ENCODE peak calls at places on chromosomes 6 and 20, in seven cellular contexts. O, M, P, G, H, Y and S are unnamed samples.

GRCh38 chr6:149014631-149015171 is 267.9 kb downstream of the UST start:
- DNase-seq in P (no peak), O (peak; percentile 74), G (peak; percentile 70), Y (no peak), M (no peak), H (peak; percentile 89), S (no peak)

GRCh38 chr6:48111143-48111506 is at the start of gene PTCHD4:
- DNase-seq in H (peak; percentile 81), O (peak; percentile 48), M (peak; percentile 12), Y (no peak), G (no peak), P (no peak), S (peak; percentile 69)

GRCh38 chr6:141986457-141986856 is 146.3 kb upstream of the GJE1 start:
- DNase-seq in G (no peak), P (no peak), O (no peak), H (no peak), Y (no peak), M (no peak), S (no peak)

GRCh38 chr6:100657678-100658330 is 193.1 kb upstream of the SIM1 start:
- DNase-seq in H (no peak), M (no peak), G (no peak), P (no peak), Y (no peak), O (peak; percentile 3), S (peak; percentile 48)

GRCh38 chr6:158627940-158628211 is 16.7 kb downstream of the DYNLT1 start:
- DNase-seq in O (no peak), P (no peak), M (no peak), Y (no peak), H (no peak), G (no peak), S (no peak)

GRCh38 chr20:36050436-36051317 is 82.3 kb downstream of the CNBD2 start:
- DNase-seq in G (peak; percentile 94), M (peak; percentile 91), H (peak; percentile 92), P (peak; percentile 94), Y (peak; percentile 86), O (peak; percentile 82), S (peak; percentile 93)

GRCh38 chr20:43909720-43910119 is 4.9 kb upstream of the TOX2 start:
- DNase-seq in G (no peak), P (no peak), M (no peak), Y (no peak), O (no peak), H (no peak), S (no peak)

GRCh38 chr6:166056637-166057036 is 111.0 kb downstream of the TBXT start:
- DNase-seq in M (peak; percentile 60), O (peak; percentile 70), Y (no peak), G (no peak), P (peak; percentile 88), H (no peak), S (no peak)

GRCh38 chr6:322940-323729 is 30.8 kb downstream of the DUSP22 start:
- DNase-seq in O (no peak), Y (no peak), H (no peak), M (no peak), G (no peak), P (no peak), S (no peak)

GRCh38 chr6:13722880-13723279 is 11.2 kb upstream of the RANBP9 start:
- DNase-seq in H (no peak), P (no peak), G (no peak), O (no peak), Y (no peak), M (no peak), S (no peak)

GRCh38 chr6:12637960-12638641 is 78.5 kb upstream of the PHACTR1 start:
- DNase-seq in H (peak; percentile 91), Y (no peak), O (peak; percentile 31), M (peak; percentile 14), G (peak; percentile 81), P (no peak), S (peak; percentile 65)

GRCh38 chr20:6095409-6095808 is 27.4 kb downstream of the FERMT1 start:
- DNase-seq in O (no peak), G (no peak), P (no peak), M (no peak), H (no peak), Y (no peak), S (no peak)

GRCh38 chr6:85865665-85866372 is 223.1 kb upstream of the SYNCRIP start:
- DNase-seq in P (no peak), O (peak; percentile 71), G (no peak), Y (no peak), H (no peak), M (no peak), S (peak; percentile 71)

GRCh38 chr6:140758169-140758877 is 1374.4 kb upstream of the GJE1 start:
- DNase-seq in M (no peak), P (no peak), H (no peak), O (no peak), Y (no peak), G (no peak), S (no peak)

GRCh38 chr6:43806758-43807227 is 36.8 kb downstream of the VEGFA start:
- DNase-seq in G (no peak), P (no peak), Y (no peak), H (no peak), M (no peak), O (no peak), S (no peak)

GRCh38 chr20:64160536-64161495 is 3.4 kb upstream of the MYT1 start:
- DNase-seq in H (peak; percentile 90), O (no peak), G (no peak), P (no peak), M (no peak), Y (no peak), S (no peak)

GRCh38 chr6:3408665-3409064 is 48.2 kb downstream of the SLC22A23 start:
- DNase-seq in H (no peak), P (no peak), O (no peak), G (no peak), M (no peak), Y (no peak), S (no peak)

GRCh38 chr20:53291548-53291947 is 302.1 kb downstream of the ZNF217 start:
- DNase-seq in G (peak; percentile 73), Y (no peak), M (no peak), P (no peak), O (no peak), H (peak; percentile 82), S (no peak)

GRCh38 chr6:105794870-105795269 is 291.3 kb upstream of the PRDM1 start:
- DNase-seq in Y (no peak), H (no peak), G (no peak), P (no peak), M (no peak), O (no peak), S (no peak)

GRCh38 chr6:18492957-18493356 is 105.8 kb downstream of the RNF144B start:
- DNase-seq in O (no peak), H (no peak), M (no peak), P (no peak), Y (no peak), G (no peak), S (no peak)

GRCh38 chr20:63642518-63643247 is 10.5 kb downstream of the STMN3 start:
- DNase-seq in G (peak; percentile 67), P (peak; percentile 71), H (peak; percentile 76), Y (no peak), M (no peak), O (no peak), S (no peak)

GRCh38 chr20:63980317-63980805 is 571 bp upstream of the PRPF6 start:
- DNase-seq in P (no peak), O (no peak), H (no peak), Y (peak; percentile 48), G (no peak), M (no peak), S (no peak)

GRCh38 chr6:21026576-21027273 is 492.5 kb downstream of the CDKAL1 start:
- DNase-seq in H (no peak), M (no peak), O (peak; percentile 74), P (no peak), G (no peak), Y (no peak), S (peak; percentile 63)

GRCh38 chr20:46681032-46681854 is 8.0 kb downstream of the TP53RK start:
- DNase-seq in P (peak; percentile 55), H (peak; percentile 93), G (peak; percentile 92), O (peak; percentile 44), Y (peak; percentile 62), M (peak; percentile 40), S (peak; percentile 61)

GRCh38 chr6:303263-303662 is 11.0 kb downstream of the DUSP22 start:
- DNase-seq in O (no peak), Y (no peak), G (no peak), M (no peak), P (no peak), H (no peak), S (no peak)

GRCh38 chr6:47571488-47571887 is 93.9 kb downstream of the CD2AP start:
- DNase-seq in M (no peak), P (no peak), H (no peak), O (no peak), Y (no peak), G (no peak), S (peak; percentile 25)

GRCh38 chr6:9520417-9521151 is 894.3 kb downstream of the TFAP2A start:
- DNase-seq in O (peak; percentile 89), G (no peak), H (no peak), M (no peak), P (no peak), Y (no peak), S (peak; percentile 71)

GRCh38 chr20:62638680-62639406 is 3.5 kb upstream of the SLCO4A1 start:
- DNase-seq in O (no peak), H (no peak), Y (no peak), M (no peak), P (no peak), G (no peak), S (no peak)
- H3K27me3 ChIP-seq in O (peaks cover 85% of the 10 kb centered on the region), H (peaks cover 47% of the 10 kb centered on the region), Y (no peaks in the 10 kb centered on the region), M (peaks cover 33% of the 10 kb centered on the region), P (no peaks in the 10 kb centered on the region), G (peaks cover 26% of the 10 kb centered on the region), S (peaks cover 31% of the 10 kb centered on the region)

GRCh38 chr20:39145921-39146320 is 183.8 kb downstream of the DHX35 start:
- DNase-seq in Y (no peak), H (no peak), G (no peak), P (no peak), O (no peak), M (no peak), S (no peak)

GRCh38 chr20:39146394-39146793 is 184.2 kb downstream of the DHX35 start:
- DNase-seq in P (no peak), M (no peak), G (no peak), O (no peak), H (peak; percentile 72), Y (no peak), S (no peak)

DNA sequence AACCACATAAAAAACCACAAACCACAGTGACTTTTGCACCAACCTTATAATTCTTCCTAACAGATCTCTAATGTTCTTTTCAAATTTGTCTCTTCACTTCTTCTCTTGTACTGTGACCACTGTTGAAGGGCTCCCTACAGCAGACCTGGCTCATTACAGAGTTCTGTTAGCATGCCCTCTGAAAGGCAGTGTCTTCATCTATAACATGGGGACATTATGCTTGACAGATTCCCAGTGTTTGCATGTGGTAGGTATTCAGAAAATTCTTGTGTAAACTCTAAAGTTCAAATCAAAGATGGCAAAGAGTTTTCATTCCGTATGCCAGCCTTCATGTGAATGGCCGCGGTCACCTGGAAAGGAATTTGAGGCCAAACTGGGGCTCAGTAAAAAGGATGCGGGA is 182.6 kb downstream of the DHX35 start:
- DNase-seq in Y (no peak), P (no peak), H (no peak), G (no peak), M (no peak), O (no peak), S (no peak)
- H3K9me3 ChIP-seq in Y (no peaks in the 10 kb centered on the region), P (no peaks in the 10 kb centered on the region), H (no peaks in the 10 kb centered on the region), G (no peaks in the 10 kb centered on the region), M (no peaks in the 10 kb centered on the region), O (no peaks in the 10 kb centered on the region), S (no peaks in the 10 kb centered on the region)

GRCh38 chr20:38157635-38158495 is 7.2 kb downstream of the TGM2 start:
- DNase-seq in O (peak; percentile 44), Y (no peak), P (no peak), M (no peak), H (no peak), G (no peak), S (no peak)
- H3K4me1 ChIP-seq in O (peaks cover 14% of the 10 kb centered on the region), Y (no peaks in the 10 kb centered on the region), P (no peaks in the 10 kb centered on the region), M (peaks cover 87% of the 10 kb centered on the region), H (no peaks in the 10 kb centered on the region), G (no peaks in the 10 kb centered on the region), S (no peaks in the 10 kb centered on the region)

GRCh38 chr20:17480696-17481095 is 50.5 kb downstream of the BFSP1 start:
- DNase-seq in H (no peak), Y (no peak), G (no peak), O (no peak), P (no peak), M (no peak), S (no peak)
- H3K27me3 ChIP-seq in H (no peaks in the 10 kb centered on the region), Y (no peaks in the 10 kb centered on the region), G (no peaks in the 10 kb centered on the region), O (peaks cover 19% of the 10 kb centered on the region), P (no peaks in the 10 kb centered on the region), M (no peaks in the 10 kb centered on the region), S (peaks cover 25% of the 10 kb centered on the region)